ENCODE peak calls at places on chromosomes 5 and 9, in eight cellular contexts. K is activated naive CD4-positive, alpha-beta T cell treated with Interleukin-2 at 50 U/mL for 16 hours; J is NCI-H1048; B is nucleus accumbens; R is pancreas; P is renal cortical epithelial cell; A is stimulated activated CD4-positive, alpha-beta T cell treated with anti-CD3 and anti-CD28 coated beads, Interleukin-4, amount 100 ng/mL, for 1 hour; V is lung. L is an unnamed sample.

GRCh38 chr5:87300744-87301143 is 33.1 kb downstream of the RASA1 start:
- DNase-seq in K (peak; percentile 52), J (no peak), B (no peak), R (no peak), P (peak; percentile 95), A (peak; percentile 22), V (no peak), L (peak; percentile 95)

GRCh38 chr9:3794005-3794404 is 268.2 kb upstream of the RFX3 start:
- DNase-seq in K (no peak), J (peak; percentile 75), B (no peak), R (no peak), P (peak; percentile 89), A (no peak), V (no peak), L (peak; percentile 7)

GRCh38 chr9:124941689-124942561 is 1.0 kb upstream of the GOLGA1 start:
- DNase-seq in K (peak; percentile 62), J (no peak), B (peak; percentile 34), R (peak; percentile 76), P (peak; percentile 29), A (peak; percentile 57), V (peak; percentile 56), L (peak; percentile 66)

GRCh38 chr5:111584651-111585050 is 72.3 kb upstream of the STARD4 start:
- DNase-seq in K (no peak), J (no peak), B (no peak), R (no peak), P (peak; percentile 87), A (no peak), V (no peak), L (peak; percentile 74)

GRCh38 chr9:11805969-11806368 is 887.2 kb upstream of the TYRP1 start:
- DNase-seq in K (no peak), J (no peak), B (no peak), R (no peak), P (no peak), A (no peak), V (no peak), L (peak; percentile 3)

GRCh38 chr9:95368377-95369160 is 51.1 kb upstream of the FANCC start:
- DNase-seq in K (no peak), J (no peak), B (no peak), R (no peak), P (no peak), A (no peak), V (no peak), L (no peak)

GRCh38 chr9:5578698-5579085 is 50.2 kb upstream of the RIC1 start:
- DNase-seq in K (no peak), J (no peak), B (no peak), R (no peak), P (peak; percentile 56), A (no peak), V (no peak), L (no peak)

GRCh38 chr9:91712811-91713210 is 237.2 kb downstream of the ROR2 start:
- DNase-seq in K (no peak), J (no peak), B (no peak), R (no peak), P (no peak), A (no peak), V (no peak), L (no peak)

GRCh38 chr5:173971681-173972080 is 17.3 kb upstream of the C5orf47 start:
- DNase-seq in K (no peak), J (no peak), B (no peak), R (no peak), P (no peak), A (no peak), V (no peak), L (no peak)

GRCh38 chr5:138659561-138659960 is 84.4 kb upstream of the HSPA9 start:
- DNase-seq in K (no peak), J (no peak), B (no peak), R (peak; percentile 16), P (no peak), A (no peak), V (no peak), L (no peak)

GRCh38 chr9:90344013-90344412 is 298.6 kb downstream of the DIRAS2 start:
- DNase-seq in K (no peak), J (no peak), B (no peak), R (no peak), P (peak; percentile 95), A (no peak), V (no peak), L (peak; percentile 83)

GRCh38 chr5:33371660-33372059 is 69.1 kb upstream of the TARS1 start:
- DNase-seq in K (no peak), J (no peak), B (no peak), R (no peak), P (no peak), A (no peak), V (no peak), L (peak; percentile 42)

GRCh38 chr5:58357799-58358198 is 102.1 kb downstream of the PLK2 start:
- DNase-seq in K (no peak), J (no peak), B (no peak), R (no peak), P (no peak), A (no peak), V (no peak), L (no peak)

GRCh38 chr5:58459276-58459859 is 518 bp downstream of the PLK2 start:
- DNase-seq in K (peak; percentile 16), J (no peak), B (no peak), R (peak; percentile 75), P (peak; percentile 25), A (no peak), V (no peak), L (peak; percentile 67)

GRCh38 chr9:95874989-95875304 is 544 bp upstream of the ERCC6L2 start:
- DNase-seq in K (peak; percentile 66), J (no peak), B (peak; percentile 30), R (peak; percentile 68), P (no peak), A (peak; percentile 62), V (peak; percentile 48), L (peak; percentile 46)

GRCh38 chr5:167233507-167233906 is 1057.9 kb upstream of the WWC1 start:
- DNase-seq in K (no peak), J (no peak), B (no peak), R (no peak), P (no peak), A (no peak), V (no peak), L (peak; percentile 3)

GRCh38 chr9:121654497-121655140 is 3.2 kb downstream of the DAB2IP start:
- DNase-seq in K (no peak), J (no peak), B (no peak), R (peak; percentile 40), P (no peak), A (no peak), V (no peak), L (no peak)

L was measured in cardiac fibroblast.